ENCODE peak calls at places on chromosomes 2 and 18, in five cellular contexts. M, N, Z, U and S are unnamed samples.

GRCh38 chr2:55159037-55159651 is 72.9 kb downstream of the CLHC1 start:
- DNase-seq in N (peak; percentile 73), Z (no peak), U (no peak), M (no peak), S (no peak)

GRCh38 chr2:236265675-236266074 is 1.5 kb upstream of the ASB18 start:
- DNase-seq in U (no peak), Z (no peak), N (no peak), M (no peak), S (no peak)

GRCh38 chr2:155372969-155373368 is 674.5 kb downstream of the KCNJ3 start:
- DNase-seq in Z (no peak), U (no peak), M (no peak), N (no peak), S (peak; percentile 28)

GRCh38 chr18:44507729-44508325 is 172.9 kb upstream of the SETBP1 start:
- DNase-seq in Z (no peak), N (peak; percentile 40), U (no peak), M (no peak), S (no peak)

GRCh38 chr18:62324917-62325805 is at the start of gene TNFRSF11A:
- DNase-seq in N (peak; percentile 69), U (peak; percentile 66), M (no peak), Z (no peak), S (no peak)

GRCh38 chr2:54528311-54528945 is 72.3 kb downstream of the SPTBN1 start:
- DNase-seq in Z (no peak), U (no peak), M (no peak), N (no peak), S (no peak)

GRCh38 chr2:130387071-130387400 is 31.2 kb downstream of the PTPN18 start:
- DNase-seq in N (peak; percentile 65), M (no peak), U (no peak), Z (no peak), S (no peak)

GRCh38 chr2:69735696-69736095 is 6.2 kb upstream of the ANXA4 start:
- DNase-seq in M (no peak), U (no peak), N (no peak), Z (no peak), S (no peak)

GRCh38 chr18:58557013-58557435 is 71.9 kb downstream of the ALPK2 start:
- DNase-seq in M (no peak), N (peak; percentile 76), U (no peak), Z (no peak), S (no peak)

GRCh38 chr18:34548120-34548972 is 161.8 kb upstream of the DTNA start:
- DNase-seq in U (no peak), Z (no peak), M (no peak), N (no peak), S (no peak)

GRCh38 chr2:23425338-23425871 is 40.4 kb downstream of the KLHL29 start:
- DNase-seq in N (no peak), Z (peak; percentile 56), U (no peak), M (no peak), S (no peak)

GRCh38 chr18:54209471-54210180 is 14.8 kb downstream of the MBD2 start:
- DNase-seq in Z (no peak), M (no peak), N (no peak), U (no peak), S (peak; percentile 5)

GRCh38 chr2:113077921-113078320 is 10.2 kb downstream of the IL1F10 start:
- DNase-seq in N (no peak), Z (no peak), M (no peak), U (peak; percentile 80), S (no peak)

GRCh38 chr2:240338274-240338673 is 97.2 kb upstream of the GPC1 start:
- DNase-seq in U (no peak), Z (no peak), N (no peak), M (no peak), S (no peak)

GRCh38 chr2:224217962-224218347 is 178.9 kb upstream of the SERPINE2 start:
- DNase-seq in N (no peak), U (peak; percentile 15), Z (no peak), M (peak; percentile 42), S (no peak)

GRCh38 chr2:156147594-156148330 is 184.8 kb downstream of the NR4A2 start:
- DNase-seq in M (no peak), N (no peak), U (no peak), Z (no peak), S (no peak)